ENCODE peak calls at places on chromosomes 2 and 18, in five cellular contexts. One of them, this sample, is unnamed. For H3K4me1, the result is how much of the 10 kb centered on the place peaks cover.

GRCh38 chr2:203463176-203463797 is 71.8 kb downstream of the RAPH1 start:
- DNase-seq in A549: no peak
- DNase-seq in A673: peak
- DNase-seq in fibroblast of lung: peak
- DNase-seq in Peyer's patch: no peak
- DNase-seq in this sample: no peak

GRCh38 chr18:50203801-50204604 is 9.1 kb upstream of the MYO5B start:
- DNase-seq in Peyer's patch: no peak
- DNase-seq in A673: peak
- DNase-seq in fibroblast of lung: peak
- DNase-seq in A549: peak
- DNase-seq in this sample: no peak

GRCh38 chr2:231418820-231419640 is 23.5 kb downstream of the B3GNT7 start:
- DNase-seq in A549: no peak
- DNase-seq in fibroblast of lung: no peak
- DNase-seq in Peyer's patch: no peak
- DNase-seq in A673: no peak
- DNase-seq in this sample: no peak

GRCh38 chr2:239630618-239631286 is 229.9 kb upstream of the HDAC4 start:
- DNase-seq in fibroblast of lung: peak
- DNase-seq in Peyer's patch: no peak
- DNase-seq in A673: peak
- DNase-seq in A549: peak
- DNase-seq in this sample: no peak

GRCh38 chr18:60534539-60534938 is 162.0 kb upstream of the MC4R start:
- DNase-seq in A549: no peak
- DNase-seq in fibroblast of lung: peak
- DNase-seq in A673: no peak
- DNase-seq in Peyer's patch: no peak
- DNase-seq in this sample: no peak

GRCh38 chr2:69134546-69134945 is 121.6 kb downstream of the ANTXR1 start:
- DNase-seq in Peyer's patch: no peak
- DNase-seq in A549: no peak
- DNase-seq in A673: no peak
- DNase-seq in fibroblast of lung: peak
- DNase-seq in this sample: no peak

GRCh38 chr2:31558401-31559295 is 22.1 kb downstream of the SRD5A2 start:
- DNase-seq in Peyer's patch: no peak
- DNase-seq in fibroblast of lung: peak
- DNase-seq in A673: no peak
- DNase-seq in A549: no peak
- DNase-seq in this sample: no peak

GRCh38 chr2:119219873-119220272 is 3.8 kb upstream of the STEAP3 start:
- DNase-seq in A673: no peak
- DNase-seq in Peyer's patch: no peak
- DNase-seq in A549: no peak
- DNase-seq in fibroblast of lung: peak
- DNase-seq in this sample: no peak

GRCh38 chr2:109285244-109285651 is 156.2 kb downstream of the SH3RF3 start:
- DNase-seq in fibroblast of lung: peak
- DNase-seq in A673: no peak
- DNase-seq in A549: no peak
- DNase-seq in Peyer's patch: no peak
- DNase-seq in this sample: no peak

GRCh38 chr18:25701821-25702220 is 349.9 kb upstream of the ZNF521 start:
- DNase-seq in A549: no peak
- DNase-seq in Peyer's patch: no peak
- DNase-seq in fibroblast of lung: no peak
- DNase-seq in A673: no peak
- DNase-seq in this sample: no peak

GRCh38 chr2:108288534-108289106 is at the start of gene SULT1C2:
- DNase-seq in A673: peak
- DNase-seq in A549: no peak
- DNase-seq in fibroblast of lung: peak
- DNase-seq in Peyer's patch: no peak
- DNase-seq in this sample: no peak

GRCh38 chr18:11323359-11323819 is 174.0 kb upstream of the PIEZO2 start:
- DNase-seq in A673: peak
- DNase-seq in Peyer's patch: no peak
- DNase-seq in fibroblast of lung: peak
- DNase-seq in A549: peak
- DNase-seq in this sample: no peak

GRCh38 chr2:233062447-233062842 is 2.3 kb downstream of the INPP5D start:
- DNase-seq in Peyer's patch: no peak
- DNase-seq in A549: no peak
- DNase-seq in fibroblast of lung: no peak
- DNase-seq in A673: no peak
- DNase-seq in this sample: no peak

GRCh38 chr18:36255072-36255708 is 42.3 kb upstream of the FHOD3 start:
- DNase-seq in fibroblast of lung: no peak
- DNase-seq in A673: no peak
- DNase-seq in A549: no peak
- DNase-seq in Peyer's patch: no peak
- DNase-seq in this sample: no peak

DNA sequence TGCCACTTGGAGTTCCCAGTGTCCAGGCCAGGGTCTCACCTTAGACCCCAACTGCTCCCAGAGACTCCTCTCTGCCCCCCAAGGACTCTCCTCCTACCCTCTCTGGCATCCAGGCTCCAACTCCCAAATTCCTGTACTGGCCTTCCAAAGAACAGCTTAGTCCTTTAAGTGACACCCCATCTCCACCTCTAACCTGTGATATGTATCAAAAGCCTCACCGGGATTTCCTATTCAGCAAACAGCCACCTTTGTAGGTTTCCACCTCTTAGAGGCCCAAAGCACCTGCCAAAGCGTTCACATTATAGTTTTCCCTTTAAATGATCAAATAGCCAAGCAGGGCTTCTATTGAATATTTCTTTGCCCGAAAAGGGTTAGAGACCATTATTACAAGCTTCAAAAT is 2.7 kb upstream of the COPS8 start:
- DNase-seq in A549: no peak
- DNase-seq in Peyer's patch: no peak
- DNase-seq in fibroblast of lung: no peak
- DNase-seq in A673: no peak
- DNase-seq in this sample: no peak
- H3K4me3 ChIP-seq in A549: no peak
- H3K4me3 ChIP-seq in Peyer's patch: no peak
- H3K4me3 ChIP-seq in fibroblast of lung: no peak
- H3K4me3 ChIP-seq in A673: no peak
- H3K4me3 ChIP-seq in this sample: no peak

GRCh38 chr2:63052411-63053234 is 2.0 kb downstream of the OTX1 start:
- DNase-seq in fibroblast of lung: no peak
- DNase-seq in Peyer's patch: no peak
- DNase-seq in A673: no peak
- DNase-seq in A549: no peak
- DNase-seq in this sample: no peak
- H3K4me1 ChIP-seq in fibroblast of lung: under half
- H3K4me1 ChIP-seq in Peyer's patch: half or more
- H3K4me1 ChIP-seq in A673: under half
- H3K4me1 ChIP-seq in A549: under half
- H3K4me1 ChIP-seq in this sample: under half

GRCh38 chr18:55318864-55319516 is 269.0 kb downstream of the TCF4 start:
- DNase-seq in fibroblast of lung: peak
- DNase-seq in Peyer's patch: no peak
- DNase-seq in A549: no peak
- DNase-seq in A673: peak
- DNase-seq in this sample: no peak
- H3K4me3 ChIP-seq in fibroblast of lung: peak
- H3K4me3 ChIP-seq in Peyer's patch: peak
- H3K4me3 ChIP-seq in A549: no peak
- H3K4me3 ChIP-seq in A673: peak
- H3K4me3 ChIP-seq in this sample: no peak

GRCh38 chr2:220279372-220279771 is 651.9 kb downstream of the SLC4A3 start:
- DNase-seq in A673: no peak
- DNase-seq in A549: peak
- DNase-seq in Peyer's patch: no peak
- DNase-seq in fibroblast of lung: peak
- DNase-seq in this sample: no peak
- H3K4me1 ChIP-seq in A673: under half
- H3K4me1 ChIP-seq in A549: half or more
- H3K4me1 ChIP-seq in Peyer's patch: under half
- H3K4me1 ChIP-seq in fibroblast of lung: under half
- H3K4me1 ChIP-seq in this sample: under half

GRCh38 chr2:173109253-173110188 is 33.9 kb downstream of the MAP3K20 start:
- DNase-seq in fibroblast of lung: peak
- DNase-seq in A549: no peak
- DNase-seq in A673: no peak
- DNase-seq in Peyer's patch: no peak
- DNase-seq in this sample: no peak
- H3K4me3 ChIP-seq in fibroblast of lung: no peak
- H3K4me3 ChIP-seq in A549: peak
- H3K4me3 ChIP-seq in A673: no peak
- H3K4me3 ChIP-seq in Peyer's patch: no peak
- H3K4me3 ChIP-seq in this sample: no peak

GRCh38 chr2:65112630-65113029 is 17.3 kb downstream of the RAB1A start:
- DNase-seq in fibroblast of lung: no peak
- DNase-seq in A673: no peak
- DNase-seq in A549: no peak
- DNase-seq in Peyer's patch: no peak
- DNase-seq in this sample: no peak

GRCh38 chr2:65113229-65113628 is 16.7 kb downstream of the RAB1A start:
- DNase-seq in Peyer's patch: no peak
- DNase-seq in fibroblast of lung: no peak
- DNase-seq in A549: no peak
- DNase-seq in A673: no peak
- DNase-seq in this sample: no peak

GRCh38 chr2:65114921-65115320 is 15.0 kb downstream of the RAB1A start:
- DNase-seq in A673: no peak
- DNase-seq in fibroblast of lung: no peak
- DNase-seq in A549: no peak
- DNase-seq in Peyer's patch: no peak
- DNase-seq in this sample: no peak

GRCh38 chr2:65113816-65114215 is 16.1 kb downstream of the RAB1A start:
- DNase-seq in A549: no peak
- DNase-seq in fibroblast of lung: no peak
- DNase-seq in Peyer's patch: no peak
- DNase-seq in A673: no peak
- DNase-seq in this sample: no peak

DNA sequence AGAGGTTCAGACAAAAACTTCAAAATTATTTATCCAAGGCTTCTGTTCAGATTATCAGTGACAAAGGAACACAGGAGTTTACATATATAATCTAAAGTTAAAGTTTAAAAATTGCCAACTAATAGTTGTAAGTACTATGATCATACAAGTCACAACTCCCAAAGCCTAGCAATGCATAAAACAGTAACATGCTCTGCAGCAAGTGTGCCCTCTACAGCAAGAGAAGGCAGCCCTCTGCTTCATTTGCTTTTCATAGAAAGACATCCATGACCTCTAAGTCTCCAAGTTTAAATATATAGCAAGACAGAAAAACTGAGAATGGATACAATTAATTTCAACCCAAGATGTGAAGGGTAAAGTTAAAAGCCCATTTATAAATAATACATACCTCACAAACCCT is 13.3 kb downstream of the RAB1A start:
- DNase-seq in A673: no peak
- DNase-seq in fibroblast of lung: no peak
- DNase-seq in Peyer's patch: no peak
- DNase-seq in A549: no peak
- DNase-seq in this sample: no peak
- H3K4me1 ChIP-seq in A673: under half
- H3K4me1 ChIP-seq in fibroblast of lung: under half
- H3K4me1 ChIP-seq in Peyer's patch: under half
- H3K4me1 ChIP-seq in A549: under half
- H3K4me1 ChIP-seq in this sample: under half

This sample was measured in CD8-positive, alpha-beta memory T cell.